ENCODE peak calls at places on chromosome 16, in ten cellular contexts. T is iPS DF 6.9; P is NCI-H774; H is NCI-H345; R is hepatic stellate cell; N is T-cell; X is central memory CD4-positive, alpha-beta T cell; W is substantia nigra; D is kidney; E is naive thymus-derived CD4-positive, alpha-beta T cell. Q is an unnamed sample.

GRCh38 chr16:19264123-19264673 is 21.3 kb upstream of the CLEC19A start:
- DNase-seq in T (no peak), P (no peak), H (no peak), R (no peak), N (no peak), X (no peak), W (no peak), D (no peak), E (no peak), Q (no peak)

GRCh38 chr16:907819-908218 is 63.0 kb downstream of the LMF1 start:
- DNase-seq in T (no peak), P (no peak), H (no peak), R (no peak), N (no peak), X (no peak), W (no peak), D (peak; percentile 45), E (no peak), Q (no peak)

GRCh38 chr16:17129971-17130370 is 340.8 kb downstream of the XYLT1 start:
- DNase-seq in T (no peak), P (no peak), H (no peak), R (no peak), N (no peak), X (no peak), W (no peak), D (no peak), E (no peak), Q (no peak)

GRCh38 chr16:67248401-67249177 is at the start of gene SLC9A5:
- DNase-seq in T (no peak), P (no peak), H (peak; percentile 5), R (peak; percentile 50), N (no peak), X (no peak), W (no peak), D (peak; percentile 85), E (no peak), Q (peak; percentile 65)

GRCh38 chr16:8511464-8511863 is 78.8 kb downstream of the TMEM114 start:
- DNase-seq in T (no peak), P (no peak), H (no peak), R (no peak), N (no peak), X (no peak), W (no peak), D (no peak), E (no peak), Q (no peak)

GRCh38 chr16:77499373-77500285 is 64.8 kb upstream of the ADAMTS18 start:
- DNase-seq in T (no peak), P (no peak), H (no peak), R (no peak), N (no peak), X (no peak), W (no peak), D (no peak), E (no peak), Q (no peak)

GRCh38 chr16:14309001-14309886 is 238.1 kb downstream of the MRTFB start:
- DNase-seq in T (no peak), P (no peak), H (no peak), R (no peak), N (no peak), X (no peak), W (no peak), D (no peak), E (peak; percentile 74), Q (no peak)

GRCh38 chr16:63527404-63527803 is 1491.2 kb upstream of the CDH8 start:
- DNase-seq in T (no peak), P (no peak), H (no peak), R (no peak), N (no peak), X (no peak), W (no peak), D (no peak), E (no peak), Q (no peak)

GRCh38 chr16:79599256-79599836 is 1.2 kb downstream of the MAF start:
- DNase-seq in T (no peak), P (no peak), H (peak; percentile 13), R (peak; percentile 54), N (no peak), X (no peak), W (peak; percentile 49), D (peak; percentile 82), E (peak; percentile 21), Q (peak; percentile 92)

GRCh38 chr16:16150117-16150877 is 73.0 kb downstream of the ABCC6 start:
- DNase-seq in T (no peak), P (no peak), H (no peak), R (peak; percentile 46), N (no peak), X (no peak), W (peak; percentile 71), D (peak; percentile 85), E (no peak), Q (no peak)

GRCh38 chr16:23124315-23124714 is 24.9 kb downstream of the USP31 start:
- DNase-seq in T (no peak), P (no peak), H (no peak), R (peak; percentile 21), N (no peak), X (no peak), W (no peak), D (no peak), E (no peak), Q (no peak)

GRCh38 chr16:84759061-84759460 is 59.3 kb downstream of the USP10 start:
- DNase-seq in T (no peak), P (no peak), H (no peak), R (no peak), N (peak; percentile 36), X (peak; percentile 88), W (no peak), D (no peak), E (peak; percentile 61), Q (no peak)

GRCh38 chr16:62190426-62190825 is 154.2 kb upstream of the CDH8 start:
- DNase-seq in T (peak; percentile 1), P (no peak), H (no peak), R (no peak), N (no peak), X (no peak), W (no peak), D (no peak), E (no peak), Q (peak; percentile 17)

GRCh38 chr16:4053663-4054479 is 62.4 kb downstream of the ADCY9 start:
- DNase-seq in T (no peak), P (peak; percentile 46), H (peak; percentile 93), R (peak; percentile 75), N (no peak), X (no peak), W (no peak), D (no peak), E (no peak), Q (no peak)

GRCh38 chr16:84484579-84485254 is 19.7 kb downstream of the MEAK7 start:
- DNase-seq in T (peak; percentile 39), P (no peak), H (peak; percentile 17), R (peak; percentile 60), N (no peak), X (no peak), W (peak; percentile 34), D (no peak), E (no peak), Q (peak; percentile 66)

GRCh38 chr16:23158114-23158513 is 8.9 kb upstream of the USP31 start:
- DNase-seq in T (no peak), P (no peak), H (no peak), R (no peak), N (no peak), X (no peak), W (no peak), D (no peak), E (no peak), Q (no peak)

GRCh38 chr16:31063495-31063842 is 10.6 kb downstream of the ZNF668 start:
- DNase-seq in T (no peak), P (no peak), H (no peak), R (no peak), N (no peak), X (no peak), W (no peak), D (no peak), E (no peak), Q (no peak)

GRCh38 chr16:9338510-9338909 is 247.1 kb downstream of the HAPSTR1 start:
- DNase-seq in T (no peak), P (no peak), H (no peak), R (no peak), N (no peak), X (no peak), W (no peak), D (no peak), E (no peak), Q (no peak)